ENCODE peak calls at places on chromosome 12, in five cellular contexts. One of them, this sample, is unnamed.

GRCh38 chr12:47017901-47018479 is 61.4 kb upstream of the PCED1B start:
- DNase-seq in bronchial epithelial cell: peak
- DNase-seq in foreskin fibroblast: peak
- DNase-seq in fibroblast of the aortic adventitia: peak
- DNase-seq in Peyer's patch: no peak
- DNase-seq in this sample: no peak

GRCh38 chr12:54009171-54010052 is 627 bp downstream of the HOXC8 start:
- DNase-seq in bronchial epithelial cell: no peak
- DNase-seq in foreskin fibroblast: peak
- DNase-seq in fibroblast of the aortic adventitia: peak
- DNase-seq in Peyer's patch: no peak
- DNase-seq in this sample: no peak

GRCh38 chr12:4915752-4916151 is 6.0 kb downstream of the KCNA1 start:
- DNase-seq in bronchial epithelial cell: no peak
- DNase-seq in foreskin fibroblast: no peak
- DNase-seq in fibroblast of the aortic adventitia: no peak
- DNase-seq in Peyer's patch: no peak
- DNase-seq in this sample: no peak

GRCh38 chr12:100141666-100141997 is 1.0 kb downstream of the BLTP3B start:
- DNase-seq in bronchial epithelial cell: peak
- DNase-seq in foreskin fibroblast: peak
- DNase-seq in fibroblast of the aortic adventitia: peak
- DNase-seq in Peyer's patch: no peak
- DNase-seq in this sample: peak

GRCh38 chr12:119050663-119051062 is 69.3 kb downstream of the SRRM4 start:
- DNase-seq in bronchial epithelial cell: no peak
- DNase-seq in foreskin fibroblast: no peak
- DNase-seq in fibroblast of the aortic adventitia: no peak
- DNase-seq in Peyer's patch: no peak
- DNase-seq in this sample: no peak

GRCh38 chr12:7612851-7613250 is 52.9 kb downstream of the APOBEC1 start:
- DNase-seq in bronchial epithelial cell: no peak
- DNase-seq in foreskin fibroblast: no peak
- DNase-seq in fibroblast of the aortic adventitia: no peak
- DNase-seq in Peyer's patch: no peak
- DNase-seq in this sample: no peak

GRCh38 chr12:104873374-104873773 is 84.7 kb downstream of the SLC41A2 start:
- DNase-seq in bronchial epithelial cell: no peak
- DNase-seq in foreskin fibroblast: peak
- DNase-seq in fibroblast of the aortic adventitia: peak
- DNase-seq in Peyer's patch: no peak
- DNase-seq in this sample: no peak

GRCh38 chr12:73421832-73422231 is 1115.8 kb upstream of the ATXN7L3B start:
- DNase-seq in bronchial epithelial cell: peak
- DNase-seq in foreskin fibroblast: no peak
- DNase-seq in fibroblast of the aortic adventitia: no peak
- DNase-seq in Peyer's patch: no peak
- DNase-seq in this sample: peak

GRCh38 chr12:115267891-115268290 is 583.9 kb upstream of the TBX3 start:
- DNase-seq in bronchial epithelial cell: no peak
- DNase-seq in foreskin fibroblast: peak
- DNase-seq in fibroblast of the aortic adventitia: peak
- DNase-seq in Peyer's patch: no peak
- DNase-seq in this sample: no peak

GRCh38 chr12:78863482-78864427 is 819 bp upstream of the SYT1 start:
- DNase-seq in bronchial epithelial cell: peak
- DNase-seq in foreskin fibroblast: peak
- DNase-seq in fibroblast of the aortic adventitia: peak
- DNase-seq in Peyer's patch: peak
- DNase-seq in this sample: peak

GRCh38 chr12:43856932-43857331 is 21.1 kb downstream of the TMEM117 start:
- DNase-seq in bronchial epithelial cell: no peak
- DNase-seq in foreskin fibroblast: no peak
- DNase-seq in fibroblast of the aortic adventitia: no peak
- DNase-seq in Peyer's patch: no peak
- DNase-seq in this sample: no peak

GRCh38 chr12:88291498-88292131 is 149.5 kb downstream of the TMTC3 start:
- DNase-seq in bronchial epithelial cell: peak
- DNase-seq in foreskin fibroblast: peak
- DNase-seq in fibroblast of the aortic adventitia: peak
- DNase-seq in Peyer's patch: no peak
- DNase-seq in this sample: no peak

GRCh38 chr12:66241061-66242043 is 52.3 kb downstream of the IRAK3 start:
- DNase-seq in bronchial epithelial cell: peak
- DNase-seq in foreskin fibroblast: peak
- DNase-seq in fibroblast of the aortic adventitia: peak
- DNase-seq in Peyer's patch: no peak
- DNase-seq in this sample: no peak

GRCh38 chr12:6452245-6452731 is 446 bp downstream of the TAPBPL start:
- DNase-seq in bronchial epithelial cell: no peak
- DNase-seq in foreskin fibroblast: peak
- DNase-seq in fibroblast of the aortic adventitia: no peak
- DNase-seq in Peyer's patch: peak
- DNase-seq in this sample: no peak

GRCh38 chr12:54019924-54020586 is 8.2 kb upstream of the HOXC6 start:
- DNase-seq in bronchial epithelial cell: no peak
- DNase-seq in foreskin fibroblast: peak
- DNase-seq in fibroblast of the aortic adventitia: no peak
- DNase-seq in Peyer's patch: no peak
- DNase-seq in this sample: no peak

GRCh38 chr12:53427905-53428594 is 4.4 kb downstream of the AMHR2 start:
- DNase-seq in bronchial epithelial cell: peak
- DNase-seq in foreskin fibroblast: peak
- DNase-seq in fibroblast of the aortic adventitia: peak
- DNase-seq in Peyer's patch: no peak
- DNase-seq in this sample: no peak

GRCh38 chr12:26632746-26633145 is 200.2 kb downstream of the ITPR2 start:
- DNase-seq in bronchial epithelial cell: no peak
- DNase-seq in foreskin fibroblast: no peak
- DNase-seq in fibroblast of the aortic adventitia: no peak
- DNase-seq in Peyer's patch: no peak
- DNase-seq in this sample: no peak

GRCh38 chr12:92063641-92064040 is 82.0 kb downstream of the BTG1 start:
- DNase-seq in bronchial epithelial cell: peak
- DNase-seq in foreskin fibroblast: peak
- DNase-seq in fibroblast of the aortic adventitia: no peak
- DNase-seq in Peyer's patch: no peak
- DNase-seq in this sample: no peak

GRCh38 chr12:93667672-93668071 is 9.5 kb upstream of the CRADD start:
- DNase-seq in bronchial epithelial cell: no peak
- DNase-seq in foreskin fibroblast: peak
- DNase-seq in fibroblast of the aortic adventitia: peak
- DNase-seq in Peyer's patch: no peak
- DNase-seq in this sample: no peak

GRCh38 chr12:86914716-86915115 is 658.5 kb upstream of the MGAT4C start:
- DNase-seq in bronchial epithelial cell: peak
- DNase-seq in foreskin fibroblast: peak
- DNase-seq in fibroblast of the aortic adventitia: peak
- DNase-seq in Peyer's patch: no peak
- DNase-seq in this sample: peak

GRCh38 chr12:40393031-40393430 is 168.2 kb downstream of the LRRK2 start:
- DNase-seq in bronchial epithelial cell: no peak
- DNase-seq in foreskin fibroblast: no peak
- DNase-seq in fibroblast of the aortic adventitia: no peak
- DNase-seq in Peyer's patch: no peak
- DNase-seq in this sample: no peak

GRCh38 chr12:96901175-96901574 is 5.9 kb upstream of the NEDD1 start:
- DNase-seq in bronchial epithelial cell: no peak
- DNase-seq in foreskin fibroblast: no peak
- DNase-seq in fibroblast of the aortic adventitia: no peak
- DNase-seq in Peyer's patch: no peak
- DNase-seq in this sample: no peak

GRCh38 chr12:125530876-125531275 is 465.6 kb downstream of the AACS start:
- DNase-seq in bronchial epithelial cell: no peak
- DNase-seq in foreskin fibroblast: no peak
- DNase-seq in fibroblast of the aortic adventitia: no peak
- DNase-seq in Peyer's patch: no peak
- DNase-seq in this sample: no peak

GRCh38 chr12:125538800-125539199 is 473.6 kb downstream of the AACS start:
- DNase-seq in bronchial epithelial cell: no peak
- DNase-seq in foreskin fibroblast: no peak
- DNase-seq in fibroblast of the aortic adventitia: no peak
- DNase-seq in Peyer's patch: no peak
- DNase-seq in this sample: no peak

GRCh38 chr12:125528300-125528699 is 463.1 kb downstream of the AACS start:
- DNase-seq in bronchial epithelial cell: no peak
- DNase-seq in foreskin fibroblast: no peak
- DNase-seq in fibroblast of the aortic adventitia: no peak
- DNase-seq in Peyer's patch: no peak
- DNase-seq in this sample: no peak

GRCh38 chr12:125533434-125534029 is 468.3 kb downstream of the AACS start:
- DNase-seq in bronchial epithelial cell: no peak
- DNase-seq in foreskin fibroblast: no peak
- DNase-seq in fibroblast of the aortic adventitia: peak
- DNase-seq in Peyer's patch: no peak
- DNase-seq in this sample: peak
- TF ChIP-seq CTCF in bronchial epithelial cell: peak
- TF ChIP-seq CTCF in foreskin fibroblast: peak
- TF ChIP-seq CTCF in fibroblast of the aortic adventitia: peak
- TF ChIP-seq CTCF in Peyer's patch: no peak
- TF ChIP-seq CTCF in this sample: peak

GRCh38 chr12:123940627-123940966 is 32.0 kb downstream of the CCDC92 start:
- DNase-seq in bronchial epithelial cell: no peak
- DNase-seq in foreskin fibroblast: no peak
- DNase-seq in fibroblast of the aortic adventitia: no peak
- DNase-seq in Peyer's patch: no peak
- DNase-seq in this sample: no peak

GRCh38 chr12:123939716-123940626 is 32.7 kb downstream of the CCDC92 start:
- DNase-seq in bronchial epithelial cell: no peak
- DNase-seq in foreskin fibroblast: no peak
- DNase-seq in fibroblast of the aortic adventitia: no peak
- DNase-seq in Peyer's patch: no peak
- DNase-seq in this sample: no peak

GRCh38 chr12:123936956-123937706 is 35.5 kb downstream of the CCDC92 start:
- DNase-seq in bronchial epithelial cell: no peak
- DNase-seq in foreskin fibroblast: no peak
- DNase-seq in fibroblast of the aortic adventitia: no peak
- DNase-seq in Peyer's patch: no peak
- DNase-seq in this sample: no peak

GRCh38 chr12:123937707-123938600 is 34.7 kb downstream of the CCDC92 start:
- DNase-seq in bronchial epithelial cell: no peak
- DNase-seq in foreskin fibroblast: peak
- DNase-seq in fibroblast of the aortic adventitia: no peak
- DNase-seq in Peyer's patch: peak
- DNase-seq in this sample: peak

DNA sequence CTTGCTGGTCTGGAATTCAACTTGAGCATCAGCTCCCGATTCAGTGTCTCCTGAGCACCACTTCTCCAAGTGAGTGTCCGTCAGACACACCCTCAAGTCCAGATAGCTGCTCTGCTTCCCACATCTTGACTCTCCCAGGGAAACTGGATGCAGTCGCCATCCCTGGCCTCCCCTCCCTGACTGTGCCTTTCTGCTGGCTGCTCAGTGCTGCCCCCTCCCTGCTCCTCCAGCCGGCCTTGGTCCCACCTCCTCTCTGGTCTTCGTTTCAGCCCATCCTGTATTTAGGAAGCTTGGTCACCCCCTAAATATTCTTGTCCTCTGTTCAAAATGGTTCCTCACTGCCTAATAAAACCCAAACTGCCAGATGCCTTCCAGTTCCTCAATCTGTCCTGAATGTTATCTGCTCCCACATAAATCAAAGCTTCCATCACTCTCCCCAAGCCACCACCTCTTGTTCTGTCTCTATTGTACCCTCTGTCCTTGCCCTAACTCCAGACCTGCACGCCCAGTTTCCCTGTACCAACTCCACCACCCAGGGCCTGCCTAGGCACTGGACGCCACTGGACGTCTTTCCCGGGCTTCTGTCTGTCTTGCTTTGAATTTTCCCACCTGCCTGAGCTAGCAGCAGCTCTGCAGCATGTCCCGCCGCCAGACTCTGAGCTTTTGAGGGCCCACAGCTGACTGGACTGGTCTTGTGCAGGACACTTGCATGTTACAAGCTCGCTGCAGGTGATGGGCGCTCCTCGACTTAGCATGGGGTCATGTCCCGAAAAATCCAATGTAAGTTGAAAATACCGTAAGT is 33.8 kb downstream of the CCDC92 start:
- DNase-seq in bronchial epithelial cell: no peak
- DNase-seq in foreskin fibroblast: peak
- DNase-seq in fibroblast of the aortic adventitia: no peak
- DNase-seq in Peyer's patch: no peak
- DNase-seq in this sample: no peak
- TF ChIP-seq CTCF in bronchial epithelial cell: peak
- TF ChIP-seq CTCF in foreskin fibroblast: peak
- TF ChIP-seq CTCF in fibroblast of the aortic adventitia: peak
- TF ChIP-seq CTCF in Peyer's patch: no peak
- TF ChIP-seq CTCF in this sample: no peak

DNA sequence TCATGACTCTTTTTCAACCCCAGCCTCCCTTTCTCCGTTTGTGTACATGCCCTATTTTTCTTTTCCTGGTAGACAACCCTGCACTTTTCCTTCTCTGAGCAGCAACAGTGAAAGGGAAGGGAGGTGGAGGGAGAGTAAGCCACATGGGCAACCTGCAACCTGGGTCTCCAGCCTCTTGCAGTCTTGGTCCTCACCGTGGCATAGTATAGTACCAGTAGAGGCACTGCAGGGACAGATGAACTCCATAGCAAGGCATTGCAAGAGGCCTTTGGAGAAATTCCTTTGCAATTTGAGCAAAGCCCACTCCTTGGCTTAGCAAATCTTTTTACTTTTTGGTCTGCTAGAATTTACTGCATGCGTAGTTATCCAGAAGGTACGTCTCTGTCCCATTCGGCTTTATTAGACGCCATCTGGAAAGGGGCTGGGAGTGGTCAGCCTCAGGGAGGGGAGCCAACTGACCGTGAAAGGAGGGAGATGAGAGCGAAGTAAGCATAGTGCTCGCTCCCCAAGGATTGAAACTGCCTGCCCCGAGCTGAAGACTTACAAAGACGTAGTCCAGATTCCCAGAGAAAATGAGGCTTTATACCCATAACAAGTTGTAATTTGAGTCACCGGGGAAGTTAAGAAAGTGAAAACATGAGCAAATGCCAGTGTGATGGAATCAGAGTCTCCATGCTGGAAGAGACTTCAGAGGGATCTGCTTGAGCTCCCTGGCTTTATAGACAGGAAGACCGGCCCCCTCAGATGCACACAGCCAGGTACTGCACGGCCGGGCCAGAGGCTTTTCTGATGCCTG is 331.9 kb downstream of the CACNA1C start:
- DNase-seq in bronchial epithelial cell: no peak
- DNase-seq in foreskin fibroblast: peak
- DNase-seq in fibroblast of the aortic adventitia: peak
- DNase-seq in Peyer's patch: no peak
- DNase-seq in this sample: no peak
- TF ChIP-seq CTCF in bronchial epithelial cell: no peak
- TF ChIP-seq CTCF in foreskin fibroblast: peak
- TF ChIP-seq CTCF in fibroblast of the aortic adventitia: peak
- TF ChIP-seq CTCF in Peyer's patch: no peak
- TF ChIP-seq CTCF in this sample: no peak

DNA sequence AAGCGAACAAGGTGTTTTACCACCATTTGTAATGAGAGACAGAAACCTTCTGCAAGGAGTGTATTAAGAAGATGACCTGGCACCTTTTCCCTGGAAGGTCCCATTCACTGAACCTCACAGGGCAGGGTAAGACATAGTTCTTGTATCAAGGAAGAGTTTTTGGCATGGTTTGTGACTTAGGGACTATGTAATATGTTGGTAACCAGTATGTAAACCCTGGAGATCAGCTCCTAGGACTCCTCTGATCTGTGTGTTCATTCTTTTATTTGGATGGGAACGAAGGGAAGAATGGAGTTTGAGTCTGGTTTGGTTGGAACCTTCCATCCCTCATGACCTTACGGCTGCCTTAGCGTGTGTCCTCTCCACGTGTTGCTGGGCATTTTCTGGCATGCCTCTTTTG is 175.4 kb downstream of the CAND1 start:
- DNase-seq in bronchial epithelial cell: no peak
- DNase-seq in foreskin fibroblast: no peak
- DNase-seq in fibroblast of the aortic adventitia: no peak
- DNase-seq in Peyer's patch: no peak
- DNase-seq in this sample: no peak
- TF ChIP-seq CTCF in bronchial epithelial cell: no peak
- TF ChIP-seq CTCF in foreskin fibroblast: no peak
- TF ChIP-seq CTCF in fibroblast of the aortic adventitia: no peak
- TF ChIP-seq CTCF in Peyer's patch: no peak
- TF ChIP-seq CTCF in this sample: no peak